ENCODE peak calls at places on chromosomes 16 and 17, in four cellular contexts. V is NCI-H510A treated with DMSO at 0.1 percent for 48 hours; M is uterus; J is stimulated activated CD4-positive, alpha-beta T cell treated with anti-CD3 and anti-CD28 coated beads, Interleukin-1b, Interleukin-23, amount 100 ng/mL, for 48 hours. W is an unnamed sample.

GRCh38 chr16:84585886-84586285 is 32.0 kb downstream of the COTL1 start:
- DNase-seq in V (peak), M (no peak), J (no peak), W (peak)

GRCh38 chr17:7478276-7479138 is 924 bp downstream of the ZBTB4 start:
- DNase-seq in V (no peak), M (peak), J (peak), W (peak)

GRCh38 chr17:28993645-28994426 is 12.0 kb downstream of the SEZ6 start:
- DNase-seq in V (no peak), M (no peak), J (no peak), W (no peak)

GRCh38 chr16:7422489-7422888 is 89.8 kb downstream of the RBFOX1 start:
- DNase-seq in V (no peak), M (no peak), J (no peak), W (no peak)

GRCh38 chr16:72847187-72848044 is 200.5 kb downstream of the ZFHX3 start:
- DNase-seq in V (peak), M (no peak), J (no peak), W (no peak)

GRCh38 chr17:80694992-80695912 is 150.6 kb downstream of the RPTOR start:
- DNase-seq in V (peak), M (no peak), J (peak), W (no peak)

GRCh38 chr16:87764600-87765472 is 950 bp downstream of the KLHDC4 start:
- DNase-seq in V (no peak), M (no peak), J (no peak), W (no peak)

GRCh38 chr16:3088925-3089716 is 10.0 kb downstream of the ZSCAN10 start:
- DNase-seq in V (no peak), M (no peak), J (no peak), W (no peak)

GRCh38 chr17:9837551-9838471 is 12.1 kb downstream of the GLP2R start:
- DNase-seq in V (no peak), M (peak), J (no peak), W (no peak)

GRCh38 chr17:60573139-60573975 is 26.6 kb upstream of the PPM1D start:
- DNase-seq in V (no peak), M (no peak), J (no peak), W (no peak)

GRCh38 chr16:82045471-82046178 is 10.6 kb downstream of the HSD17B2 start:
- DNase-seq in V (no peak), M (no peak), J (no peak), W (no peak)

GRCh38 chr17:65334391-65334790 is 197.2 kb downstream of the RGS9 start:
- DNase-seq in V (no peak), M (no peak), J (no peak), W (no peak)

GRCh38 chr16:59574296-59574695 is 840.2 kb upstream of the GOT2 start:
- DNase-seq in V (no peak), M (no peak), J (no peak), W (no peak)

GRCh38 chr16:70715113-70715711 is 29.4 kb upstream of the MTSS2 start:
- DNase-seq in V (no peak), M (peak), J (no peak), W (peak)

GRCh38 chr16:29877266-29877961 is 14.4 kb upstream of the CDIPT start:
- DNase-seq in V (no peak), M (no peak), J (peak), W (no peak)

GRCh38 chr17:66655861-66656260 is 179.1 kb upstream of the CACNG5 start:
- DNase-seq in V (no peak), M (no peak), J (peak), W (no peak)

GRCh38 chr16:74898667-74899066 is 86.3 kb downstream of the WDR59 start:
- DNase-seq in V (no peak), M (no peak), J (no peak), W (peak)

GRCh38 chr16:75108792-75109731 is 7.5 kb downstream of the LDHD start:
- DNase-seq in V (peak), M (peak), J (peak), W (peak)

GRCh38 chr16:86085161-86085611 is 186.2 kb downstream of the IRF8 start:
- DNase-seq in V (no peak), M (no peak), J (no peak), W (no peak)

GRCh38 chr17:82239926-82240505 is 11.2 kb downstream of the SLC16A3 start:
- DNase-seq in V (no peak), M (no peak), J (no peak), W (no peak)

GRCh38 chr16:529012-529575 is 1.6 kb downstream of the CAPN15 start:
- DNase-seq in V (no peak), M (no peak), J (no peak), W (no peak)

GRCh38 chr17:8477653-8478441 is 42.2 kb downstream of the NDEL1 start:
- DNase-seq in V (no peak), M (no peak), J (no peak), W (no peak)

W was measured in globus pallidus.